ENCODE peak calls at places on chromosomes 7 and 10, in five cellular contexts. One of them, this sample, is unnamed.

GRCh38 chr10:59360605-59361515 is 1.5 kb downstream of the FAM13C start:
- DNase-seq in breast epithelium: no peak
- DNase-seq in suprapubic skin: no peak
- DNase-seq in upper lobe of left lung: no peak
- DNase-seq in HCT116: no peak
- DNase-seq in this sample: no peak

GRCh38 chr10:71752391-71753090 is 20.8 kb downstream of the VSIR start:
- DNase-seq in suprapubic skin: no peak
- DNase-seq in HCT116: no peak
- DNase-seq in upper lobe of left lung: peak
- DNase-seq in breast epithelium: no peak
- DNase-seq in this sample: no peak

GRCh38 chr10:96229568-96230030 is 41.8 kb downstream of the BLNK start:
- DNase-seq in upper lobe of left lung: peak
- DNase-seq in breast epithelium: peak
- DNase-seq in HCT116: peak
- DNase-seq in suprapubic skin: no peak
- DNase-seq in this sample: peak

GRCh38 chr10:75410135-75410787 is 8.7 kb upstream of the ZNF503 start:
- DNase-seq in upper lobe of left lung: no peak
- DNase-seq in suprapubic skin: no peak
- DNase-seq in HCT116: no peak
- DNase-seq in breast epithelium: no peak
- DNase-seq in this sample: no peak

GRCh38 chr7:84236398-84236797 is 41.8 kb upstream of the SEMA3A start:
- DNase-seq in suprapubic skin: no peak
- DNase-seq in HCT116: no peak
- DNase-seq in breast epithelium: no peak
- DNase-seq in upper lobe of left lung: no peak
- DNase-seq in this sample: no peak

GRCh38 chr10:31288961-31289360 is 30.1 kb upstream of the ZEB1 start:
- DNase-seq in suprapubic skin: no peak
- DNase-seq in HCT116: no peak
- DNase-seq in upper lobe of left lung: no peak
- DNase-seq in breast epithelium: no peak
- DNase-seq in this sample: no peak

GRCh38 chr10:96390460-96390864 is 31.7 kb upstream of the OPALIN start:
- DNase-seq in upper lobe of left lung: no peak
- DNase-seq in suprapubic skin: no peak
- DNase-seq in breast epithelium: peak
- DNase-seq in HCT116: no peak
- DNase-seq in this sample: no peak

GRCh38 chr10:119541046-119541445 is 1.5 kb downstream of the RGS10 start:
- DNase-seq in breast epithelium: no peak
- DNase-seq in upper lobe of left lung: no peak
- DNase-seq in suprapubic skin: no peak
- DNase-seq in HCT116: no peak
- DNase-seq in this sample: no peak

GRCh38 chr10:110420401-110421193 is 77.1 kb upstream of the DUSP5 start:
- DNase-seq in breast epithelium: peak
- DNase-seq in HCT116: no peak
- DNase-seq in suprapubic skin: no peak
- DNase-seq in upper lobe of left lung: no peak
- DNase-seq in this sample: no peak

GRCh38 chr10:94066411-94066810 is 72.7 kb downstream of the PLCE1 start:
- DNase-seq in suprapubic skin: no peak
- DNase-seq in HCT116: no peak
- DNase-seq in upper lobe of left lung: no peak
- DNase-seq in breast epithelium: no peak
- DNase-seq in this sample: no peak

GRCh38 chr10:73647875-73648228 is 6.6 kb upstream of the MYOZ1 start:
- DNase-seq in breast epithelium: no peak
- DNase-seq in suprapubic skin: no peak
- DNase-seq in HCT116: no peak
- DNase-seq in upper lobe of left lung: no peak
- DNase-seq in this sample: no peak

GRCh38 chr10:70328987-70329386 is 45.2 kb upstream of the NPFFR1 start:
- DNase-seq in HCT116: no peak
- DNase-seq in breast epithelium: no peak
- DNase-seq in upper lobe of left lung: no peak
- DNase-seq in suprapubic skin: peak
- DNase-seq in this sample: no peak

GRCh38 chr10:125343118-125343752 is 182.9 kb upstream of the CTBP2 start:
- DNase-seq in breast epithelium: no peak
- DNase-seq in HCT116: peak
- DNase-seq in suprapubic skin: no peak
- DNase-seq in upper lobe of left lung: no peak
- DNase-seq in this sample: no peak

GRCh38 chr7:69813637-69814240 is 215.5 kb downstream of the AUTS2 start:
- DNase-seq in upper lobe of left lung: no peak
- DNase-seq in HCT116: no peak
- DNase-seq in suprapubic skin: no peak
- DNase-seq in breast epithelium: no peak
- DNase-seq in this sample: no peak

GRCh38 chr10:68251146-68251545 is 19.2 kb upstream of the ATOH7 start:
- DNase-seq in HCT116: no peak
- DNase-seq in breast epithelium: no peak
- DNase-seq in suprapubic skin: no peak
- DNase-seq in upper lobe of left lung: no peak
- DNase-seq in this sample: no peak

DNA sequence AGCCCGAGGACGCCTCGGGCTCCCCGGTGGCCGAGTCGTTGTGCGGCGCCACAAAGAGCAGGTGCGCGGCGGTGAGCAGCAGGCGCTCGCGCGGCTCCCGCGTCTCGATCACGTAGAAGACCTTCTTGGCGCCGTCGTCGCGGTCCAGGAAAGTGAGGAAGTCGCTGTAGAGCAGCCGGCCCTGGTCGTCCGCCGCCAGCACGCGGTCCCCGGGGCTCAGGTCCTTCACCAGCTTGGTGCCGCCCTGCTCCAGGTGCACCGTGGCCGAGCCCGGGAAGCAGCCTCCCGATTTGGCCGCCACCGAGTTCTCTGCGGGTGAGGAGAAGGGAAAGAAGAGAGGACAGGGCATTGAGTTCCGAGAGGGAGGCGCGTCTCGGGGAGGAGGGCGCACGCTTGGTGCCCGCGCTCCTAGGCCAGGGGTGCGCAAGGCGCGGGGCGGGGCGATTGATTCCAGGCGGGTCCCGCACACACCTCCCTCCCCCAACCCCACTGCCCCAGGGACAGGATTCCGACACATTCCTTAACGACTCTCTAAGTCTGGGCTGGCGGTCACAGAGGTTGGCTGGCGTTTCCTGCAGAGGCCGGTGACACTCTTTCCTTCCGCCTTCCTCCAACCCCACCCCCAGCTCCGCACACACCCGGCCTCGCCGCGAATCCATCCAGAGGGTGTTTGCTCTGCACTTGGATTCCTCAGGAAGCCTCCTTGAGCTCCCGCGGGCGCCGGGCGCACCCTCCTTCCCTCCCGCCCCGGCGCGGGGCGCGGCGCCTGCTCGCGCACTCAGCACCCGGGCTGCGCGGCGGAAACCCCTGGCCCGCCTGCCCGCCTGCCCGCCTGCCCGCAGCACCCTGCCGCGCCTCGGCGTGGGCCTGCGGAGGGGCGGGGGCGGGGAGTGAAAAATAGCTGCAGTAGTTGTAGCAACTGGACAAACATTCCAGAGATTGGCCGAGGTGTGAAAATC is 8.6 kb downstream of the SHH start:
- DNase-seq in suprapubic skin: no peak
- DNase-seq in HCT116: no peak
- DNase-seq in breast epithelium: no peak
- DNase-seq in upper lobe of left lung: peak
- DNase-seq in this sample: no peak
- TF ChIP-seq POLR2A in suprapubic skin: no peak
- TF ChIP-seq POLR2A in HCT116: no peak
- TF ChIP-seq POLR2A in breast epithelium: no peak
- TF ChIP-seq POLR2A in upper lobe of left lung: peak
- TF ChIP-seq POLR2A in this sample: no peak

GRCh38 chr7:43292384-43292783 is 179.9 kb downstream of the HECW1 start:
- DNase-seq in upper lobe of left lung: no peak
- DNase-seq in suprapubic skin: no peak
- DNase-seq in breast epithelium: no peak
- DNase-seq in HCT116: no peak
- DNase-seq in this sample: no peak

GRCh38 chr7:43295429-43295828 is 183.0 kb downstream of the HECW1 start:
- DNase-seq in breast epithelium: no peak
- DNase-seq in upper lobe of left lung: no peak
- DNase-seq in HCT116: no peak
- DNase-seq in suprapubic skin: no peak
- DNase-seq in this sample: no peak

GRCh38 chr7:43291789-43292188 is 179.3 kb downstream of the HECW1 start:
- DNase-seq in upper lobe of left lung: no peak
- DNase-seq in suprapubic skin: no peak
- DNase-seq in breast epithelium: no peak
- DNase-seq in HCT116: no peak
- DNase-seq in this sample: no peak

GRCh38 chr7:43296306-43296705 is 183.9 kb downstream of the HECW1 start:
- DNase-seq in breast epithelium: no peak
- DNase-seq in suprapubic skin: no peak
- DNase-seq in upper lobe of left lung: no peak
- DNase-seq in HCT116: no peak
- DNase-seq in this sample: no peak

GRCh38 chr7:43294080-43294630 is 181.7 kb downstream of the HECW1 start:
- DNase-seq in breast epithelium: no peak
- DNase-seq in upper lobe of left lung: no peak
- DNase-seq in HCT116: peak
- DNase-seq in suprapubic skin: no peak
- DNase-seq in this sample: no peak
- TF ChIP-seq POLR2AphosphoS5 in breast epithelium: no peak
- TF ChIP-seq POLR2AphosphoS5 in upper lobe of left lung: no peak
- TF ChIP-seq POLR2AphosphoS5 in HCT116: no peak
- TF ChIP-seq POLR2AphosphoS5 in suprapubic skin: no peak
- TF ChIP-seq POLR2AphosphoS5 in this sample: no peak

GRCh38 chr7:93944673-93945072 is 23.1 kb downstream of the GNG11 start:
- DNase-seq in upper lobe of left lung: no peak
- DNase-seq in suprapubic skin: no peak
- DNase-seq in HCT116: no peak
- DNase-seq in breast epithelium: no peak
- DNase-seq in this sample: no peak
- TF ChIP-seq POLR2A in upper lobe of left lung: no peak
- TF ChIP-seq POLR2A in suprapubic skin: no peak
- TF ChIP-seq POLR2A in HCT116: no peak
- TF ChIP-seq POLR2A in breast epithelium: no peak
- TF ChIP-seq POLR2A in this sample: no peak

DNA sequence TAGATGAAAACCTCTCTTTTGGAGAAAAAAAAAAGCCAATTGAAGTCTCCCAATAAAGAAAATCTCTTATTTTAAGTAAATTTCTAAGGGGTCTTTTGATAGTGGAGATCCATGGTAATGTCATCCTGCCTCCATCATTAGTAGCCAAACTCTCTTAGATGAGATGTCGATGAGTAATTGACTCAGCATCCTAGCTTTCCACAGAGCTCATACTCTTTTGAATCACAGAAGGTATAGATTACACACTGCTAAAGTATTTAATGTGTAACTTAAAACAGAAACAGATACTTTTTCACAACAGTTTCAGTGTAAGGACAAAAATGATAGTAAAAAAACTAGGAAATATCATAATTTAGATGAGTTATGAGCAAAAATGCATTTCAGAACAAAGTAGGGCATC is 19.4 kb downstream of the MAGI2 start:
- DNase-seq in breast epithelium: no peak
- DNase-seq in upper lobe of left lung: no peak
- DNase-seq in HCT116: no peak
- DNase-seq in suprapubic skin: no peak
- DNase-seq in this sample: no peak
- TF ChIP-seq POLR2AphosphoS5 in breast epithelium: no peak
- TF ChIP-seq POLR2AphosphoS5 in upper lobe of left lung: no peak
- TF ChIP-seq POLR2AphosphoS5 in HCT116: no peak
- TF ChIP-seq POLR2AphosphoS5 in suprapubic skin: no peak
- TF ChIP-seq POLR2AphosphoS5 in this sample: no peak

GRCh38 chr7:73718905-73719805 is at the start of gene STX1A:
- DNase-seq in HCT116: no peak
- DNase-seq in breast epithelium: no peak
- DNase-seq in suprapubic skin: no peak
- DNase-seq in upper lobe of left lung: peak
- DNase-seq in this sample: peak
- TF ChIP-seq POLR2A in HCT116: peak
- TF ChIP-seq POLR2A in breast epithelium: no peak
- TF ChIP-seq POLR2A in suprapubic skin: no peak
- TF ChIP-seq POLR2A in upper lobe of left lung: peak
- TF ChIP-seq POLR2A in this sample: no peak

DNA sequence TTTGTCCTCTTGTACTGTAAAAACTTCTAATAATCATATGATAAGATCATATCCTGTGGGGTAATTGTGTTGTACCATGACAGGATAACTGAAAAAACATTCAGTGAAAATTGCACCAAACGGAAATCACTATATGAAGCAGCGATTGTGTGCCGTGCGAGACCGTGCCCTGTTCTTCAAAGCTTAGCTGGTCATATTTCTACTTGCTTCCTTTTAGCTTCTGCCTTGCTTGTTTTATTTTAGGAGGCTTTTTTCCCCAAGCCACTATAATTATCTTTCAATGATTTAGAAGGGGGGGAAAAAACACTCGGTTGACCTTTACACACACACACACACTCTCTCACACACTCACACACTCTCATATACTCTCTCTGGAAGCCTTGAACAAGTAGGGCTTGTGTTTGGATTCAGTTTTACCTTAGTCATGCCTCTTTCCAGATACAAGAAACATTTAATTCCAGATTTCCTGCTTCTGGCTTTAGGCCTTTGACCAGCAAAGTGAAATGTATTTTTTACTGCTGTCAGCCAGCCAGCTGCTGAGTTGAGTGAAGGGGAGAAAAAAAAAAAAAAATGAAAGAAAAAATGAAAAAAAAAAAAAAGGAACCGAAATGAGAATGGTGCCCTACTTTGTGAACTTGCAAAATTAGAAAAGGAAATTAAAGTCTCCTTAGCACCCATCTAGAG is 181.4 kb downstream of the ARID5B start:
- DNase-seq in upper lobe of left lung: no peak
- DNase-seq in breast epithelium: no peak
- DNase-seq in suprapubic skin: no peak
- DNase-seq in HCT116: no peak
- DNase-seq in this sample: no peak
- TF ChIP-seq POLR2AphosphoS5 in upper lobe of left lung: no peak
- TF ChIP-seq POLR2AphosphoS5 in breast epithelium: no peak
- TF ChIP-seq POLR2AphosphoS5 in suprapubic skin: no peak
- TF ChIP-seq POLR2AphosphoS5 in HCT116: no peak
- TF ChIP-seq POLR2AphosphoS5 in this sample: no peak

DNA sequence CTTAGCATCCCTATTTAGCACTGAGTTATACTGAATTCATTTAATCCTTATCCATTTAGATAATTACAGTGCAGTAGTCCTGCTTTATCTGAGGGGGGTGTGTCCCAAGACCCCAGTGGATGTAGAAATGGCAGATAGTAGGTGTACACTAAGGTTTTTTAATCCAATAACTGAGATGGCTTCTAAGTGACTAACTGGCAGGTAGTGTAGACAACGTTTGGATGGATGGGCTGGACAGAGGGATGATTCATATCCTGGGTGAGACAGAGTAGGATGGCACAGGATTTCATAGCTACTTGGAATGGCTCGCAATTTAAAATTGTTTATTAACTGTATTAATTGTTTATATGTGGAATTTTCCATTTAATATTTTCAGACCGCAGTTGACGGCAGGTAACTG is 295.6 kb downstream of the CCDC3 start:
- DNase-seq in suprapubic skin: no peak
- DNase-seq in breast epithelium: no peak
- DNase-seq in HCT116: no peak
- DNase-seq in upper lobe of left lung: no peak
- DNase-seq in this sample: no peak
- TF ChIP-seq POLR2A in suprapubic skin: no peak
- TF ChIP-seq POLR2A in breast epithelium: no peak
- TF ChIP-seq POLR2A in HCT116: no peak
- TF ChIP-seq POLR2A in upper lobe of left lung: no peak
- TF ChIP-seq POLR2A in this sample: no peak

GRCh38 chr10:88990528-88991160 is at the start of gene FAS:
- DNase-seq in breast epithelium: peak
- DNase-seq in HCT116: peak
- DNase-seq in upper lobe of left lung: peak
- DNase-seq in suprapubic skin: peak
- DNase-seq in this sample: no peak
- TF ChIP-seq POLR2AphosphoS5 in breast epithelium: peak
- TF ChIP-seq POLR2AphosphoS5 in HCT116: peak
- TF ChIP-seq POLR2AphosphoS5 in upper lobe of left lung: no peak
- TF ChIP-seq POLR2AphosphoS5 in suprapubic skin: no peak
- TF ChIP-seq POLR2AphosphoS5 in this sample: peak